ENCODE peak calls at places on chromosomes 11 and 22, in six cellular contexts. G is stimulated activated CD8-positive, alpha-beta memory T cell treated with anti-CD3 and anti-CD28 coated beads, Interleukin-12 subunit alpha, Interleukin-12 subunit beta, amount 100 ng/mL, for 4 hours; K is T-helper 1 cell; B is A549; W is sciatic nerve; Q is midbrain. I is an unnamed sample.

GRCh38 chr11:57778318-57779037 is 16.9 kb downstream of the CTNND1 start:
- DNase-seq in G (no peak), K (no peak), B (peak; percentile 88), W (peak; percentile 91), Q (peak; percentile 78), I (no peak)

GRCh38 chr11:62017878-62018642 is 50.6 kb upstream of the FTH1 start:
- DNase-seq in G (no peak), K (no peak), B (no peak), W (no peak), Q (no peak), I (no peak)

GRCh38 chr11:76791861-76792260 is 8.7 kb downstream of the TSKU start:
- DNase-seq in G (no peak), K (no peak), B (no peak), W (no peak), Q (no peak), I (no peak)

GRCh38 chr11:120659076-120659475 is 147.5 kb downstream of the GRIK4 start:
- DNase-seq in G (no peak), K (no peak), B (no peak), W (no peak), Q (no peak), I (no peak)

GRCh38 chr22:49370841-49371301 is 456.8 kb downstream of the BRD1 start:
- DNase-seq in G (no peak), K (no peak), B (no peak), W (peak; percentile 33), Q (no peak), I (no peak)

GRCh38 chr22:31970490-31971444 is 26.4 kb downstream of the YWHAH start:
- DNase-seq in G (peak; percentile 75), K (peak; percentile 82), B (peak; percentile 71), W (peak; percentile 90), Q (peak; percentile 89), I (peak; percentile 85)

GRCh38 chr22:17369553-17370035 is 334 bp downstream of the CECR2 start:
- DNase-seq in G (peak; percentile 0), K (no peak), B (no peak), W (peak; percentile 61), Q (peak; percentile 62), I (no peak)

GRCh38 chr11:30583505-30584280 is 2.5 kb downstream of the MPPED2 start:
- DNase-seq in G (no peak), K (no peak), B (no peak), W (peak; percentile 55), Q (no peak), I (no peak)

GRCh38 chr11:43578346-43579170 is 102.0 kb upstream of the HSD17B12 start:
- DNase-seq in G (no peak), K (no peak), B (no peak), W (no peak), Q (no peak), I (no peak)

GRCh38 chr11:60925685-60926267 is 1.5 kb downstream of the TMEM132A start:
- DNase-seq in G (no peak), K (no peak), B (peak; percentile 81), W (no peak), Q (no peak), I (no peak)

GRCh38 chr11:70944636-70945035 is 307.7 kb downstream of the SHANK2 start:
- DNase-seq in G (no peak), K (no peak), B (no peak), W (no peak), Q (no peak), I (no peak)

GRCh38 chr11:64762277-64762915 is 2.6 kb upstream of the PYGM start:
- DNase-seq in G (no peak), K (no peak), B (no peak), W (peak; percentile 51), Q (peak; percentile 23), I (peak; percentile 26)

GRCh38 chr11:68584097-68584496 is 100.2 kb upstream of the GAL start:
- DNase-seq in G (no peak), K (peak; percentile 35), B (peak; percentile 30), W (peak; percentile 65), Q (peak; percentile 22), I (peak; percentile 37)

GRCh38 chr11:115637842-115638241 is 133.6 kb upstream of the CADM1 start:
- DNase-seq in G (no peak), K (no peak), B (no peak), W (no peak), Q (no peak), I (no peak)

I was measured in GM12891.